ENCODE peak calls at places on chromosomes 16 and 17, in five cellular contexts. One of them, this sample, is unnamed.

GRCh38 chr17:79607941-79608728 is 2.7 kb downstream of the RBFOX3 start:
- DNase-seq in NCI-H187: no peak
- DNase-seq in fibroblast of the conjunctiva: no peak
- DNase-seq in CD8-positive, alpha-beta T cell: no peak
- DNase-seq in heart left ventricle: peak
- DNase-seq in this sample: peak

GRCh38 chr16:67199011-67199807 is at the start of gene ELMO3:
- DNase-seq in NCI-H187: no peak
- DNase-seq in fibroblast of the conjunctiva: no peak
- DNase-seq in CD8-positive, alpha-beta T cell: no peak
- DNase-seq in heart left ventricle: no peak
- DNase-seq in this sample: peak

GRCh38 chr17:17740627-17741237 is 59.5 kb downstream of the RAI1 start:
- DNase-seq in NCI-H187: no peak
- DNase-seq in fibroblast of the conjunctiva: no peak
- DNase-seq in CD8-positive, alpha-beta T cell: no peak
- DNase-seq in heart left ventricle: no peak
- DNase-seq in this sample: no peak

GRCh38 chr17:65514082-65514481 is 47.4 kb downstream of the AXIN2 start:
- DNase-seq in NCI-H187: no peak
- DNase-seq in fibroblast of the conjunctiva: peak
- DNase-seq in CD8-positive, alpha-beta T cell: no peak
- DNase-seq in heart left ventricle: no peak
- DNase-seq in this sample: no peak

GRCh38 chr16:85816159-85816558 is 16.7 kb downstream of the COX4I1 start:
- DNase-seq in NCI-H187: no peak
- DNase-seq in fibroblast of the conjunctiva: no peak
- DNase-seq in CD8-positive, alpha-beta T cell: no peak
- DNase-seq in heart left ventricle: no peak
- DNase-seq in this sample: no peak

GRCh38 chr17:57745242-57745641 is at the start of gene CCDC182:
- DNase-seq in NCI-H187: no peak
- DNase-seq in fibroblast of the conjunctiva: no peak
- DNase-seq in CD8-positive, alpha-beta T cell: no peak
- DNase-seq in heart left ventricle: no peak
- DNase-seq in this sample: no peak

GRCh38 chr17:33210240-33210639 is 82.9 kb downstream of the ASIC2 start:
- DNase-seq in NCI-H187: no peak
- DNase-seq in fibroblast of the conjunctiva: no peak
- DNase-seq in CD8-positive, alpha-beta T cell: no peak
- DNase-seq in heart left ventricle: no peak
- DNase-seq in this sample: no peak

GRCh38 chr17:79028496-79029326 is 4.7 kb downstream of the C1QTNF1 start:
- DNase-seq in NCI-H187: no peak
- DNase-seq in fibroblast of the conjunctiva: no peak
- DNase-seq in CD8-positive, alpha-beta T cell: no peak
- DNase-seq in heart left ventricle: no peak
- DNase-seq in this sample: peak

GRCh38 chr17:42163113-42163512 is 8.3 kb upstream of the RAB5C start:
- DNase-seq in NCI-H187: no peak
- DNase-seq in fibroblast of the conjunctiva: no peak
- DNase-seq in CD8-positive, alpha-beta T cell: no peak
- DNase-seq in heart left ventricle: no peak
- DNase-seq in this sample: peak

GRCh38 chr16:50461400-50461760 is 86.8 kb upstream of the NKD1 start:
- DNase-seq in NCI-H187: no peak
- DNase-seq in fibroblast of the conjunctiva: no peak
- DNase-seq in CD8-positive, alpha-beta T cell: no peak
- DNase-seq in heart left ventricle: no peak
- DNase-seq in this sample: no peak

GRCh38 chr16:56747486-56748045 is 17.6 kb downstream of the NUP93 start:
- DNase-seq in NCI-H187: no peak
- DNase-seq in fibroblast of the conjunctiva: no peak
- DNase-seq in CD8-positive, alpha-beta T cell: no peak
- DNase-seq in heart left ventricle: no peak
- DNase-seq in this sample: no peak

GRCh38 chr17:71338396-71338795 is 782.4 kb upstream of the SOX9 start:
- DNase-seq in NCI-H187: no peak
- DNase-seq in fibroblast of the conjunctiva: no peak
- DNase-seq in CD8-positive, alpha-beta T cell: no peak
- DNase-seq in heart left ventricle: no peak
- DNase-seq in this sample: no peak

GRCh38 chr17:15742921-15743320 is 10.8 kb downstream of the TBC1D26 start:
- DNase-seq in NCI-H187: no peak
- DNase-seq in fibroblast of the conjunctiva: no peak
- DNase-seq in CD8-positive, alpha-beta T cell: no peak
- DNase-seq in heart left ventricle: no peak
- DNase-seq in this sample: no peak

GRCh38 chr16:56999409-57000270 is 10.3 kb downstream of the NLRC5 start:
- DNase-seq in NCI-H187: no peak
- DNase-seq in fibroblast of the conjunctiva: no peak
- DNase-seq in CD8-positive, alpha-beta T cell: no peak
- DNase-seq in heart left ventricle: no peak
- DNase-seq in this sample: peak

GRCh38 chr16:59698341-59698979 is 964.3 kb upstream of the GOT2 start:
- DNase-seq in NCI-H187: no peak
- DNase-seq in fibroblast of the conjunctiva: no peak
- DNase-seq in CD8-positive, alpha-beta T cell: no peak
- DNase-seq in heart left ventricle: no peak
- DNase-seq in this sample: no peak

GRCh38 chr16:88569614-88569984 is 604 bp upstream of the ZC3H18 start:
- DNase-seq in NCI-H187: no peak
- DNase-seq in fibroblast of the conjunctiva: no peak
- DNase-seq in CD8-positive, alpha-beta T cell: no peak
- DNase-seq in heart left ventricle: no peak
- DNase-seq in this sample: peak

GRCh38 chr17:1645207-1646171 is at the start of gene SCARF1:
- DNase-seq in NCI-H187: no peak
- DNase-seq in fibroblast of the conjunctiva: no peak
- DNase-seq in CD8-positive, alpha-beta T cell: no peak
- DNase-seq in heart left ventricle: peak
- DNase-seq in this sample: no peak

GRCh38 chr17:19645608-19646250 is 2.8 kb upstream of the ALDH3A2 start:
- DNase-seq in NCI-H187: no peak
- DNase-seq in fibroblast of the conjunctiva: no peak
- DNase-seq in CD8-positive, alpha-beta T cell: peak
- DNase-seq in heart left ventricle: no peak
- DNase-seq in this sample: no peak

GRCh38 chr16:24409045-24409444 is 130.3 kb upstream of the RBBP6 start:
- DNase-seq in NCI-H187: no peak
- DNase-seq in fibroblast of the conjunctiva: no peak
- DNase-seq in CD8-positive, alpha-beta T cell: no peak
- DNase-seq in heart left ventricle: no peak
- DNase-seq in this sample: peak

GRCh38 chr16:14302399-14303181 is 231.5 kb downstream of the MRTFB start:
- DNase-seq in NCI-H187: no peak
- DNase-seq in fibroblast of the conjunctiva: no peak
- DNase-seq in CD8-positive, alpha-beta T cell: no peak
- DNase-seq in heart left ventricle: peak
- DNase-seq in this sample: peak

GRCh38 chr17:15334266-15334665 is 7.1 kb downstream of the TEKT3 start:
- DNase-seq in NCI-H187: no peak
- DNase-seq in fibroblast of the conjunctiva: no peak
- DNase-seq in CD8-positive, alpha-beta T cell: no peak
- DNase-seq in heart left ventricle: no peak
- DNase-seq in this sample: no peak

GRCh38 chr16:19235886-19236285 is 49.6 kb upstream of the CLEC19A start:
- DNase-seq in NCI-H187: no peak
- DNase-seq in fibroblast of the conjunctiva: no peak
- DNase-seq in CD8-positive, alpha-beta T cell: no peak
- DNase-seq in heart left ventricle: no peak
- DNase-seq in this sample: no peak

GRCh38 chr17:7077911-7078546 is 2.0 kb downstream of the CLEC10A start:
- DNase-seq in NCI-H187: no peak
- DNase-seq in fibroblast of the conjunctiva: no peak
- DNase-seq in CD8-positive, alpha-beta T cell: no peak
- DNase-seq in heart left ventricle: no peak
- DNase-seq in this sample: no peak

GRCh38 chr17:52604105-52604504 is 445.6 kb upstream of the CA10 start:
- DNase-seq in NCI-H187: no peak
- DNase-seq in fibroblast of the conjunctiva: no peak
- DNase-seq in CD8-positive, alpha-beta T cell: no peak
- DNase-seq in heart left ventricle: no peak
- DNase-seq in this sample: no peak

GRCh38 chr16:11079657-11080187 is 135.4 kb downstream of the CLEC16A start:
- DNase-seq in NCI-H187: no peak
- DNase-seq in fibroblast of the conjunctiva: peak
- DNase-seq in CD8-positive, alpha-beta T cell: no peak
- DNase-seq in heart left ventricle: no peak
- DNase-seq in this sample: no peak

This sample was measured in Caco-2.